ENCODE peak calls at places on chromosomes 12 and 14, in seven cellular contexts. P, R, M, Q, N, B and T are unnamed samples.

GRCh38 chr12:34405286-34406227 is 383.3 kb downstream of the ALG10 start:
- DNase-seq in B (no peak), P (peak), N (no peak), Q (no peak), M (no peak), R (no peak), T (peak)

GRCh38 chr14:38254565-38255407 is 1.1 kb downstream of the CLEC14A start:
- DNase-seq in M (peak), R (no peak), P (no peak), B (no peak), N (peak), Q (no peak), T (no peak)

GRCh38 chr14:104188727-104189400 is 50.5 kb downstream of the KIF26A start:
- DNase-seq in M (no peak), R (no peak), N (no peak), Q (no peak), B (no peak), P (no peak), T (no peak)

GRCh38 chr12:55932546-55932919 is 1.6 kb downstream of the DGKA start:
- DNase-seq in Q (peak), M (peak), R (no peak), N (peak), B (no peak), P (no peak), T (no peak)

GRCh38 chr14:23164250-23164649 is 19.2 kb downstream of the SLC7A8 start:
- DNase-seq in B (no peak), Q (no peak), M (peak), P (no peak), R (no peak), N (peak), T (no peak)

GRCh38 chr14:36666416-36667206 is 5.0 kb downstream of the PAX9 start:
- DNase-seq in P (no peak), Q (no peak), R (no peak), B (no peak), N (no peak), M (no peak), T (no peak)

GRCh38 chr12:31321565-31322228 is 4.3 kb downstream of the SINHCAF start:
- DNase-seq in R (no peak), B (no peak), P (no peak), M (peak), Q (no peak), N (peak), T (no peak)

GRCh38 chr12:12474931-12475485 is 87.7 kb downstream of the DUSP16 start:
- DNase-seq in M (peak), R (no peak), B (no peak), P (no peak), Q (no peak), N (peak), T (no peak)

GRCh38 chr12:111953455-111953854 is 59.5 kb downstream of the TMEM116 start:
- DNase-seq in R (no peak), B (no peak), P (no peak), N (peak), Q (peak), M (peak), T (no peak)

GRCh38 chr14:103551338-103551762 is 11.1 kb downstream of the BAG5 start:
- DNase-seq in M (no peak), N (peak), P (peak), Q (no peak), B (no peak), R (no peak), T (peak)

GRCh38 chr12:88763536-88764100 is 183.3 kb upstream of the KITLG start:
- DNase-seq in R (no peak), Q (no peak), P (no peak), N (no peak), B (no peak), M (no peak), T (no peak)

GRCh38 chr14:94670692-94671285 is 58.6 kb downstream of the SERPINA3 start:
- DNase-seq in N (no peak), M (no peak), R (no peak), P (no peak), Q (no peak), B (no peak), T (no peak)

GRCh38 chr12:118109088-118109487 is 5.3 kb upstream of the VSIG10 start:
- DNase-seq in Q (no peak), N (no peak), M (no peak), R (no peak), P (no peak), B (no peak), T (no peak)

GRCh38 chr12:10366875-10367274 is 23.0 kb downstream of the KLRK1 start:
- DNase-seq in B (no peak), R (no peak), P (no peak), Q (no peak), M (peak), N (peak), T (no peak)
- TF ChIP-seq CTCF in B (no peak), R (peak), P (no peak), Q (peak), M (peak), N (peak), T (no peak)

GRCh38 chr12:6824085-6824800 is 2.6 kb downstream of the GPR162 start:
- DNase-seq in N (no peak), R (no peak), B (no peak), Q (no peak), P (no peak), M (no peak), T (no peak)

GRCh38 chr12:6823161-6824084 is 1.8 kb downstream of the GPR162 start:
- DNase-seq in N (no peak), R (no peak), B (no peak), M (no peak), P (no peak), Q (no peak), T (no peak)

GRCh38 chr12:6826125-6826733 is 2.0 kb upstream of the P3H3 start:
- DNase-seq in N (no peak), Q (no peak), B (no peak), R (no peak), P (no peak), M (no peak), T (no peak)

GRCh38 chr12:6825398-6826124 is 2.6 kb upstream of the P3H3 start:
- DNase-seq in N (peak), B (peak), R (no peak), M (peak), P (peak), Q (peak), T (peak)

DNA sequence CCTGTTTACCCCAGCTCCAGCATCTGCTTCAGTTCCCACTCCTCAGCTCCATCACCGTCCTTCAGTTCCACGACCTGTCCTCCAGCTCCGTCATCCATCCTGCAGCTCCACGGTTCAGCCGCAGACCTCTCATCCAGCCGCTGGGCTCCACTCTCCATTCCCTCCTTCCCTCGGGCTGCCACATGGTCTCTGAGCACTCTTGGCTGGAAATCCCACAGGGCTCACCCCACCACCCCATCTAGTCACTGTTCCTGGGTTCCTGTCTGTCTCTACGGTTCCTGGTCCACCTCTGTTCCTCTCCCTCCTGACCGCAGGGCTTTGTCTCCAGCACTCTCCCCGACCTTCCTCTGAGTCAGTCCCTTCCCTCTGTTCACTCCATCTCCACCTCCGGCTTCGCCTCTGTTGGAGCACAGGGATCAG is 3.2 kb upstream of the P3H3 start:
- DNase-seq in M (peak), P (no peak), Q (no peak), R (no peak), N (peak), B (no peak), T (no peak)
- H3K4me3 ChIP-seq in M (peak), P (peak), Q (no peak), R (peak), N (no peak), B (no peak), T (no peak)

DNA sequence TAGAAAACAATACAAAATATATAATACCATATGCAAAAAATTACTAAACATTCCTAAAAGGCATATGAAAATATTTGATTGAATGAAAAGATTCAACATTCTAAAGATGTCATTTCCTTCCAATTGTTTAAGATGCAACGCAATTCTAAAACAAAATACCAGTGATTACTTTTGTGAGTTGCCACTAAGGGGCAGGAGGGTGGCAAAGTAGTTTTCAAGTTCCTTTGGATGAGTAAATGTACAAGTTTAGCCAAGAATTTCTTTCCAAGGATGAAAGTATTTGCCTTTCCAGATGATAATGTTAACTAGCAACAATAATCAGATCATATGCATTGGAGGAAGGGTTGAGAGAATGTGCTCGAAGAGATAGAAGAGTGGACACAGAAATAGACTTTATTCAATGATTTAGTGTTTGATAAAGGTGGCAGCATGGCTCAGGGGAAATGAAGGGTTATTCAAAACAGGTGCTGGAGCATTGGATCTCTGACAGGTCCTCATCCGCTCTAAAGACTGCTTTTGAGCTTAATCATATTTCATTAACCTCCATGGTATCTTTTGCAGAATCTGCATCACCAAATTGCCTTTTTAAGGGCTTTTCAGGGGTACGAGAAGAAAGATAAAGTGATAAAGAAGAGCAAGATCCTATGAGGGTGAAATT is 678.5 kb upstream of the TBX3 start:
- DNase-seq in M (no peak), Q (no peak), P (no peak), B (no peak), N (no peak), R (no peak), T (no peak)
- TF ChIP-seq CTCF in M (peak), Q (no peak), P (no peak), B (no peak), N (no peak), R (peak), T (no peak)

GRCh38 chr12:16607895-16608294 is 1.9 kb upstream of the LMO3 start:
- DNase-seq in M (no peak), B (no peak), N (no peak), R (no peak), Q (no peak), P (peak), T (peak)
- H3K4me3 ChIP-seq in M (no peak), B (no peak), N (peak), R (no peak), Q (no peak), P (no peak), T (peak)

DNA sequence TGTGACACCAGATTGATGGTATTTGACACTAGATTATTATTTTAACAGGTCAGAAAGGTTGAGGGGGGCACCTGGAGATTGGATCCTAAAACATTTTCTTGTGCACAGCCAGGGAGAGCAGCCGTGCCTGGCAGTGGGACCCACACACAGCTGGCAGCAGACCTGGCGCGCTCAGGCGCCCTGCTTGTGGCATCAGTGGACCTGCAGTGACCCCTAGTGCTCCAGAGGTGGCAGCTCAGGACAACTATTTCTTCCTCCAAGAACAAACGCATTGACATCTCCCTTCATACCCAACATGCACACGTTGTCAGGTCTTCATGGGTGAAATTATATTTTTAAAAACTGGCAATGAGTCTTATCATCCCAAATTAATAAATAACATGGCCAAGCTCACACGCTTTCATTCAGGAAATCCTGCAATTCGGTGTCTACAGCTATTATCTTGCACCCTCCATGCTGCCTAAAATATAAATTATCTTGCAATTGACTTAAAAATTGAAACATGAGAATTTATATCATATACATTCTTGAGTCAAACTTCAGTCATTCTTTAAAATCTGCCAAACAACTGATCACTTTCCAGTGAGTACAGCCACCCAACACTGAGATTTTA is 7.7 kb upstream of the TMEM132D start:
- DNase-seq in M (peak), R (no peak), Q (no peak), P (no peak), N (peak), B (no peak), T (peak)
- TF ChIP-seq CTCF in M (peak), R (no peak), Q (peak), P (peak), N (no peak), B (peak), T (peak)

DNA sequence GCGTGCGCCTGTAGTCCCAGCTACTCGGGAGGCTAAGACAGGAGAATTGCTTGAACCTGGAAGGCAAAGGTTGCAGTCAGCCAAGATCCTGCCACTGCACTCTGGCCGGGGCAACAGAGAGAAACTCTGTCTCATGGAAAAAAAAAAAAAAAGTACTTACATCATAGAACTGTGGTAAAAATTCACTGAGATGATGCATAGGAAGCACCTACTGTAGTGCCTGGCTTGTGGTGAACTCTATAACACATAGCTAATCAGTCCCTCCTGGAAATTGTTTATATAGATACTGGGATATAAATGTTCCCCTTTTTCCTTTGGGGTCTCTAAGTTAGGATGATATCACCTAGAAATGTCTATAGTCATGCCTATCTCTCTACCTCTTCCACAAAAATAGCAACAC is 89.7 kb upstream of the CPM start:
- DNase-seq in N (no peak), Q (no peak), M (no peak), B (no peak), R (no peak), P (no peak), T (no peak)
- H3K4me3 ChIP-seq in N (no peak), Q (no peak), M (no peak), B (no peak), R (no peak), P (no peak), T (no peak)

GRCh38 chr12:4812621-4813327 is 92.6 kb downstream of the GALNT8 start:
- DNase-seq in P (no peak), N (no peak), M (no peak), B (no peak), R (no peak), Q (no peak), T (no peak)

GRCh38 chr12:4809449-4810218 is 89.4 kb downstream of the GALNT8 start:
- DNase-seq in M (no peak), R (no peak), P (no peak), B (no peak), N (no peak), Q (no peak), T (no peak)

GRCh38 chr12:4809013-4809448 is 88.8 kb downstream of the GALNT8 start:
- DNase-seq in Q (no peak), P (no peak), B (no peak), R (no peak), N (no peak), M (no peak), T (no peak)

GRCh38 chr12:4807813-4808212 is 87.6 kb downstream of the GALNT8 start:
- DNase-seq in N (no peak), M (no peak), R (no peak), B (peak), Q (no peak), P (no peak), T (no peak)

DNA sequence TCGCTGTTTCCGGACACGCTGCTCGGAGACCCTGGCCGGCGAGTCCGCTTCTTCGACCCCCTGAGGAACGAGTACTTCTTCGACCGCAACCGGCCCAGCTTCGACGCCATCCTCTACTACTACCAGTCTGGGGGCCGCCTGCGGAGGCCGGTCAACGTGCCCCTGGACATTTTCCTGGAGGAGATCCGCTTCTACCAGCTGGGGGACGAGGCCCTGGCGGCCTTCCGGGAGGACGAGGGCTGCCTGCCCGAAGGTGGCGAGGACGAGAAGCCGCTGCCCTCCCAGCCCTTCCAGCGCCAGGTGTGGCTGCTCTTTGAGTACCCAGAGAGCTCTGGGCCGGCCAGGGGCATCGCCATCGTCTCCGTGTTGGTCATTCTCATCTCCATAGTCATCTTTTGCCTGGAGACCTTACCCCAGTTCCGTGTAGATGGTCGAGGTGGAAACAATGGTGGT is 90.0 kb downstream of the GALNT8 start:
- DNase-seq in B (no peak), R (no peak), N (no peak), P (no peak), Q (no peak), M (no peak), T (no peak)
- TF ChIP-seq CTCF in B (no peak), R (no peak), N (no peak), P (no peak), Q (no peak), M (no peak), T (no peak)

DNA sequence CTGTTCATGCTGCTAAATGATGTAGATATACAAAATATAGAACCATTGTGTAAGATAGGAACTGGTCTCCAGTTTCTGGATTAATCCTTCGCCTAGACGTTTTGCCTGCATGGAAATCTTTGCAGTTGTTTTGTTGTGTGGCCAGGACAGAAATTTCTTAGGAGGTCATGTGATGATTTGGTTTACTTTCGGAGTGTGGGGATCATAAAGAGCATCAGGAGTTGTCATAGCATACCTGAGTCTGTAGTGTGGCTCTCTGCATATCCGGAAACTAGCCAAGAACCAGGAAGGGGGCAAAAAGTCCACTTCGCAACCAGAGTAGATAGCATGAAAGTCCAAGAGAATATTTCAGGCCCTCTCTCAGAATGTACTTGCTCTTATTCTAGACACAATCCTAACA is 3.1 kb downstream of the SAMD4A start:
- DNase-seq in P (no peak), M (no peak), B (no peak), Q (no peak), N (no peak), R (no peak), T (no peak)
- H3K4me3 ChIP-seq in P (no peak), M (no peak), B (no peak), Q (no peak), N (peak), R (peak), T (no peak)

GRCh38 chr12:69589082-69589481 is 3.8 kb downstream of the CCT2 start:
- DNase-seq in B (no peak), R (no peak), M (no peak), N (no peak), Q (no peak), P (no peak), T (no peak)

GRCh38 chr12:69580074-69580473 is 5.2 kb upstream of the CCT2 start:
- DNase-seq in R (no peak), B (no peak), P (no peak), N (no peak), M (no peak), Q (no peak), T (no peak)

GRCh38 chr12:69588527-69588926 is 3.3 kb downstream of the CCT2 start:
- DNase-seq in Q (no peak), R (no peak), N (no peak), M (no peak), B (no peak), P (no peak), T (no peak)

GRCh38 chr12:69583203-69583602 is 2.1 kb upstream of the CCT2 start:
- DNase-seq in Q (no peak), R (no peak), N (no peak), M (no peak), B (no peak), P (no peak), T (no peak)

DNA sequence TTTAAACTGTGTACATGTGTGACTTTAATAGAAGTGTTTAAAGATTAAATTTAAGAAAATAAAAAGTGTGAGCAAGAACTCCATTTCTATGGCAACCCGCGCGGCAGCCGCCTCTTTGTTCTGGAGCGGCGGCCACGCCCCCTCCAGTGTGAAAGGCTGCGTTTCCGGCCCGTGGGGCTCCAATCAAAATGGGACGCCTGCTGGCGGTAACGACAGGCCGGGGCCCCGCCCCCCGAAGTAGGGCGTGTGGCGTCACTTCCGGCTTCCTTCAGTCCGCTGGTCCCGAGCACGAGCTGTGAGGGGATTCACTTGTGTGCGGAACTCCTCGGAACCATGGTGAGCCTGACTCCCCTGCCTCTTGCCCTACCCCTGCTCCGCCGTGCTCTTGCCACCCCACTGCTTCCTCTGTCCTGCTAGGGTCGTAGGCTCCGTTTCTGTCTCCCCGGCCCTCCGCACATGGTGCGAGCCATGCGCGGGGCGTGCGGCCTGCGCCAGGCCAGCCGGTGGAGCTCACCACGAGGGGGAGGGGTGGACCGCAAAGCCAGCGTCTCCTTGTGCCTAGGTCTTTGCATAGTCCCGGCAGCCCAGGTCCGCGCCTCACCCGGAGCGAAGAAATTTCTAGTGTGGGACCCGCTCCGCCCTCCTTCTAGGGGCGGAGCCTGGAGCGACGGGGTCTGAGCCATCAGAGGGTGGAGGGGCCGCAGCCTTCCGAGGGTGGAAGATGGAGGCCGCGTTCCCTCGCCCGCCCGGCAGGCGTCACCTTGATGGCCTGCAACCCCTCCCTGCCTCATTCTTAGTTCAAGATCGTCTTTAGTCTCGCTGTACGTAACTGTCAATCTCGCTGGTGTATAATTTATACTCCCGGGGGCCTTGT is at the start of gene CCT2:
- DNase-seq in M (peak), Q (peak), N (peak), P (peak), B (peak), R (peak), T (peak)
- TF ChIP-seq CTCF in M (peak), Q (no peak), N (peak), P (peak), B (peak), R (peak), T (peak)